ENCODE peak calls at places on chromosome 11, in seven cellular contexts. L, V, G, D, A, P and R are unnamed samples.

GRCh38 chr11:1771273-1771672 is 7.5 kb upstream of the CTSD start:
- DNase-seq in L (no peak), V (no peak), G (no peak), D (no peak), A (no peak), P (no peak), R (no peak)

GRCh38 chr11:126348806-126349582 is 6.5 kb upstream of the ST3GAL4 start:
- DNase-seq in L (peak), V (no peak), G (no peak), D (no peak), A (no peak), P (peak), R (no peak)

GRCh38 chr11:95338430-95338991 is 107.5 kb upstream of the SESN3 start:
- DNase-seq in L (peak), V (no peak), G (no peak), D (peak), A (no peak), P (peak), R (no peak)

GRCh38 chr11:20026629-20027545 is 133.4 kb downstream of the DBX1 start:
- DNase-seq in L (no peak), V (peak), G (peak), D (peak), A (peak), P (no peak), R (no peak)

GRCh38 chr11:62556872-62557631 is 10.4 kb upstream of the AHNAK start:
- DNase-seq in L (no peak), V (no peak), G (no peak), D (no peak), A (no peak), P (no peak), R (no peak)

GRCh38 chr11:126978155-126978554 is 22.4 kb downstream of the KIRREL3 start:
- DNase-seq in L (no peak), V (no peak), G (no peak), D (no peak), A (no peak), P (no peak), R (no peak)

GRCh38 chr11:114562166-114562916 is 2.7 kb upstream of the NXPE1 start:
- DNase-seq in L (peak), V (no peak), G (no peak), D (no peak), A (no peak), P (peak), R (no peak)

GRCh38 chr11:72641522-72641899 is 32.7 kb downstream of the PDE2A start:
- DNase-seq in L (no peak), V (no peak), G (no peak), D (no peak), A (no peak), P (no peak), R (no peak)

GRCh38 chr11:95924414-95924760 is 480 bp upstream of the MTMR2 start:
- DNase-seq in L (peak), V (peak), G (no peak), D (no peak), A (no peak), P (peak), R (no peak)

GRCh38 chr11:104098132-104098531 is 61.7 kb downstream of the DDI1 start:
- DNase-seq in L (no peak), V (no peak), G (no peak), D (no peak), A (no peak), P (no peak), R (no peak)

GRCh38 chr11:129333873-129334272 is 41.8 kb upstream of the BARX2 start:
- DNase-seq in L (no peak), V (no peak), G (no peak), D (no peak), A (no peak), P (no peak), R (no peak)
- TF ChIP-seq CTCF in L (peak), V (peak), G (peak), D (no peak), A (peak), P (peak), R (peak)

DNA sequence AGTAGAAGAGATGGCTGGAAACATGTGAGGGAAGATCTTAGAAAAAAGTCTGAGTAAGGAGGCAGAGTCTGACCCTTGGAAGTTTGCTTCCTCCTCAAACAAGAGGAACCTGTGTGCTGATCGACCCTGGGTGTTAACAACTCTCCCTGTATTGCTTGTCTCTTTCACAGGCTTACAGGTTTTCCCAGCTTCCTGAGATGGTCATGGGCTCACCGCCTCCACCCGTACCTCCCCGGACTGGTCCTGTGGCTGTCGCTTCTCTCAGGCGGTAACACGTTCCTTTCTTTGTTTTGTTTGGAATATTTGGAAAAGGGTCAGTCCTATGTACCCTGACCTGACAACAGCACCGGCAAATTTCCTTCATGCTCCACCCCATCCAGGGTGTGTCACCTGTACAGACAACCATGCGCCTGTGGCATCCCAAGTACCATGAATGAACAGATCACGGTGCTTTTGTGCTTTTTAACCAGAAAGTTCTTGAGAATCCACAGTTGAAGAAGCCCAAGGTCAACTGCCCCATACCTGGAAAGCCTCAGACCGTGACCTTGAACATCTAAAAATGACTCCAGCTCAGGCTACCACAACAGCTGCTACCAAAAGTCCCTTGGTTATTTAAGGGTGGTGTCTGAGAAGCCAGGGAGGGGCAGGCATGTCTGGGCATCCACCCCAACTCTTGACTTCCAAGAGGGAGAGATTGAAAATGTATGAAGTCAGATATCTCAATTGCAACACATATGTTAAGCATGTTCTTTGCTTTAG is 44.6 kb downstream of the C11orf91 start:
- DNase-seq in L (no peak), V (no peak), G (no peak), D (no peak), A (no peak), P (no peak), R (no peak)
- TF ChIP-seq CTCF in L (no peak), V (no peak), G (no peak), D (no peak), A (no peak), P (no peak), R (no peak)

DNA sequence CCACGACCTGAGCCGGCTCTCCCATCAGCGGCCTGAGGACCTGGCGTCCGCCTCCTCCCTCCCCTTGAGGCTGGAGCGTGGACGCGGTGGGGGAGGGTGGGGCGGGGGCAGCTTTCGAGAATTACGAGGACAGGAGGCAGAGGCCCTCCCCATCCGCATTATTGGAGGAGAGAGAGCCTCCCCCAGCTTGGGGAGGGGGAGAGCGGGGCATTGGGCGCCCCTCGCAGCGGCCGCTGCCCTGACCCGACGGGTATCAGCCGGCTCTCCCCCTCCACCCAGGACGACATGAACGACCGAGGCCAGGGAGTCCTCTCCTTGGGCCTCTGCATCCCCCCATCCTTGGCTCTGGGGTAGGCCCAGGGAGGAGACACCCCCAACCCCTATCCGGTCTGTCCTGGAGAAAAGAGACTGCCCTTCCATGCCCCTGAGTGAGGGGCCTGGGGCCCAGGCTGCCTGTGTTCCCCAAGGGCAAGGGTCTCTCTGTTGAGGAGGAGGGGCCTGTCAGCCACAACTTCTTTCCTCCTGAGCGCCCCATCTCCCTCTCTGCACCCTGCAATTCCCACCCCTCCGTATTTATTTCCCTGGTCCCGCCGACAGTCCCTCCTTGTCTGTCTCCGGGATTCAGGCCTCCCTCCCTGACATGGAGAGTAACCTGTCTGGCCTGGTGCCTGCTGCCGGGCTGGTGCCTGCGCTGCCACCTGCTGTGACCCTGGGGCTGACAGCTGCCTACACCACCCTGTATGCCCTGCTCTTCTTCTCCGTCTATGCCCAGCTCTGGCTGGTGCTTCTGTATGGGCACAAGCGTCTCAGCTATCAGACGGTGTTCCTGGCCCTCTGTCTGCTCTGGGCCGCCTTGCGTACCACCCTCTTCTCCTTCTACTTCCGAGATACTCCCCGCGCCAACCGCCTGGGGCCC is 495 bp downstream of the GPR137 start:
- DNase-seq in L (no peak), V (no peak), G (no peak), D (no peak), A (no peak), P (no peak), R (no peak)
- TF ChIP-seq CTCF in L (no peak), V (no peak), G (no peak), D (no peak), A (no peak), P (peak), R (no peak)

GRCh38 chr11:115711021-115711420 is 206.8 kb upstream of the CADM1 start:
- DNase-seq in L (peak), V (no peak), G (no peak), D (no peak), A (no peak), P (no peak), R (no peak)
- TF ChIP-seq CTCF in L (no peak), V (no peak), G (no peak), D (no peak), A (no peak), P (no peak), R (no peak)

GRCh38 chr11:29405305-29405704 is 611.5 kb downstream of the KCNA4 start:
- DNase-seq in L (no peak), V (no peak), G (no peak), D (no peak), A (no peak), P (no peak), R (no peak)
- TF ChIP-seq CTCF in L (no peak), V (no peak), G (no peak), D (no peak), A (no peak), P (no peak), R (no peak)

GRCh38 chr11:29161216-29161615 is 855.6 kb downstream of the KCNA4 start:
- DNase-seq in L (no peak), V (no peak), G (no peak), D (no peak), A (no peak), P (peak), R (no peak)

GRCh38 chr11:29162490-29162889 is 854.3 kb downstream of the KCNA4 start:
- DNase-seq in L (peak), V (no peak), G (no peak), D (no peak), A (no peak), P (peak), R (no peak)

DNA sequence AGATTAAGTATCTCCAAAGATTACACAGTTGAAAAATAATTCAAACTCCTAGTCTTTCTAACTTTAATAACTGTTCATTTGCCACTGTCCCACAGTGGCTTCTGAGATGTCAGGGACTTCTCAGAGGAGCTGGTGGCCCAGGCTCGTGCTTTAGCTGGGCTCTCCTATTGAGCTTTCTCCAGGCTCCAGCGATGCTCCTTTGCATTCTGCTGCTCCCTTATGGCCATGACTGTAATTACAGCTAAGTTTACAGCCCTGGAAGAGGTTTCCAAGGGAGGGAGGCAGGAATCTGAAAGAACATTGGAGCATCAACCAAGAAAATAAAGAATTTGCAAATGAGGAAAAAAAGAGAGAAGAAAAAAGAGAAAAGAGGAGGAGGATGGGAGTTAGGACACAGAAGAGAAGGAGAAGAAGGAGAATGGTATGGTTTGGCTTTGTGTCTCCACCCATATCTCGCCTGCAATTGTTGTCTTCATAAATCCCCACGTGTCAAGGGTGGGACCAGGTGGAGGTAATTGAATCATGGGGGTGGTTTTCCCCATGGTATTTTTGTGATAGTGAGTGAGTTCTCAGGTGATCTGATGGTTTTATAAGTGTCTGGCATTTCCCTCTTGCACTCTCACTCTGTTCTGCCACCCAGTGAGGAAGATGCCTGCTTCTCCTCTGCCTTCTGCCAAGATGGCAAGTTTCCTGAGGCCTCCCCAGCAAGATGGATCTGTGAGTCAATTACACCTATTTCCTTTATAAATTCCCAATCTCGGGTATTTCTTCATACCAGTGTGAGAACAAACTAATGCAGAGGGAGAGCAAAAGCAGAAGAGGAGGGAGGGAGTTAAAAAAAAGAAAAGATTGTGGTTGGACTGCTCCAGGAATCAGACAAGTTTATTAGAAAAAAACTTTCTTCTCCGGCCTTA is 857.0 kb downstream of the KCNA4 start:
- DNase-seq in L (peak), V (peak), G (peak), D (no peak), A (peak), P (peak), R (peak)
- TF ChIP-seq CTCF in L (peak), V (peak), G (peak), D (peak), A (peak), P (peak), R (peak)

GRCh38 chr11:82527185-82527584 is 206.5 kb downstream of the FAM181B start:
- DNase-seq in L (no peak), V (no peak), G (peak), D (no peak), A (no peak), P (no peak), R (no peak)

GRCh38 chr11:82521427-82521826 is 212.2 kb downstream of the FAM181B start:
- DNase-seq in L (no peak), V (no peak), G (no peak), D (no peak), A (no peak), P (no peak), R (no peak)

DNA sequence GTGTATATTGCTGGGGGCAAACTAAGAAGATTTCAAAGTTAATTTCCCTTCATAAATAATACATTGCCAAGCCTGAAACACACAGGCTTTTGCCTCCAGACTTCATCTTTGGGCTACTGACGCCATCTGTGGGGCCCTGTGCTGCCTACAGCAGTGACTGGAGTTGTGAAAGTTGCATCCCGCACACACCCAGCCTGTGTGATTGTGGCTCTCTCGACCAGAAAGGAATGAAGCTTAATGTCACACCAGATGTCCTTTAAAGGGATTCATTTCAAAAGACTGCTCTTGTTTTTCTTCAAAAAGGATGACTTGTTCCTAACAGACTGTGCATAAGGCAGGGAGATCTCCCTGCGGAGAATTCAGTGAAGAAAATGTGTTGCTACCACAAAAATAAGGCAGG is 210.5 kb downstream of the FAM181B start:
- DNase-seq in L (no peak), V (peak), G (no peak), D (no peak), A (no peak), P (no peak), R (no peak)
- TF ChIP-seq CTCF in L (no peak), V (no peak), G (no peak), D (peak), A (no peak), P (no peak), R (peak)

GRCh38 chr11:122853971-122854446 is 15.7 kb downstream of the CRTAM start:
- DNase-seq in L (peak), V (peak), G (peak), D (peak), A (peak), P (peak), R (peak)
- TF ChIP-seq CTCF in L (peak), V (peak), G (peak), D (peak), A (peak), P (peak), R (peak)

GRCh38 chr11:356610-357009 is 12.7 kb upstream of the B4GALNT4 start:
- DNase-seq in L (no peak), V (no peak), G (no peak), D (no peak), A (no peak), P (no peak), R (no peak)

GRCh38 chr11:357582-357981 is 11.7 kb upstream of the B4GALNT4 start:
- DNase-seq in L (no peak), V (no peak), G (no peak), D (no peak), A (no peak), P (no peak), R (no peak)

GRCh38 chr11:353315-353857 is 15.9 kb upstream of the B4GALNT4 start:
- DNase-seq in L (peak), V (no peak), G (no peak), D (peak), A (no peak), P (peak), R (no peak)

GRCh38 chr11:358129-358805 is 11.0 kb upstream of the B4GALNT4 start:
- DNase-seq in L (no peak), V (no peak), G (no peak), D (no peak), A (no peak), P (no peak), R (no peak)

GRCh38 chr11:355581-356458 is 13.5 kb upstream of the B4GALNT4 start:
- DNase-seq in L (peak), V (peak), G (peak), D (peak), A (peak), P (peak), R (peak)
- TF ChIP-seq CTCF in L (no peak), V (no peak), G (no peak), D (no peak), A (no peak), P (no peak), R (no peak)

DNA sequence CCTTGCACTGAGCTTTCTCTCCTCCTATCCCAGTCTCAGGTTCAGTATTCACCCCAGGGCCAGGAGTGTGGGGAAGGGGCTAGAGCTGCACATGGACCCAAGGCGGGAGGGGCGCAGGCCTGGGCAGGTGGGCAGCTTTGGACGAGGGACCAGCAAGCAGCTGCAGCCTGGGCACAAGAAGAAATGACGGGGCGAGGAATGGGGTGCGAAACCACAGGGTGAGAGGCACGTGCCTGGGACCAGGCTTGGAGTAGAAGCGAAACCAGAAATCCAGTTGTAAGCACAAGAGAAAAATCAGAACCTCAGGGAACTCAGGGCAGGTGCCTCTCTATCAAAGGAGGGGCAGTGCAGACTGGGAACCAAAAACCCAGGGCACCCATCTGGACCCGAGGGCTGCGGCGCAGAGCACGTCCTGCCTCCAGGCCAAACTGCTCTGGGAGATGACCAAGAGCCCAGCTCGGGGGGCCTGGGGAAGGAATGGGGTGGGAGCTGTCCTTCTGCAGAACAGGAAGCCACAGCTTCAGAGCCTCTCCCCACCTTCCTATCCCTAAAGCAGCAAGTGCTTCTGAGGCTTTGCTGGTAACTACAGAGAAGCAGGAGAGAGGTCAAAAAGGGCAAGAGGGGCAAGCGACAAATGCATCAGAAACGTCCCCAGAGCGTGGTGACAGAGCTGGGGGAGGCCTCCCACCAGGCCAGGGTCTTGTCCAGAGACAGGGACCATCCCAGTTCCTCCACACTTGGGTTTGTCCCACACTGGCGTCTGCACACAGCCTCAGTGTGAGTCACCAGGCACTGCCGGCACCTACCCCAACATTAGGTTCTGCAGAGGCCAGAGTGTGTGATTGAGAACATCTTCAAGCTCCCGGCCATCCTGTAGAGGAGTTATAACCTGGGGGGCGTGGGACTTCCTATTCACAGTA is 18.3 kb upstream of the TMPRSS4 start:
- DNase-seq in L (no peak), V (no peak), G (no peak), D (no peak), A (no peak), P (no peak), R (no peak)
- TF ChIP-seq CTCF in L (no peak), V (no peak), G (no peak), D (no peak), A (no peak), P (no peak), R (no peak)